ENCODE peak calls at places on chromosomes 4 and X, in six cellular contexts. Q is left lobe of liver, G is foreskin keratinocyte, C is GM23338, F is gastroesophageal sphincter, N is aorta. D is an unnamed sample.

GRCh38 chrX:151702741-151703352 is 7.6 kb downstream of the PRRG3 start:
- ATAC-seq in G (no peak), N (no peak), C (no peak), Q (no peak), F (no peak), D (no peak)

GRCh38 chrX:32592786-32593185 is 618.6 kb downstream of the DMD start:
- ATAC-seq in F (no peak), N (no peak), Q (no peak), C (no peak), G (no peak), D (no peak)

GRCh38 chr4:6343950-6344408 is 74.3 kb downstream of the WFS1 start:
- ATAC-seq in G (peak; percentile 90), N (no peak), F (no peak), Q (peak; percentile 57), C (peak; percentile 67), D (peak; percentile 85)

GRCh38 chr4:30916337-30917274 is 196.4 kb downstream of the PCDH7 start:
- ATAC-seq in C (no peak), F (no peak), G (no peak), N (no peak), Q (no peak), D (no peak)

GRCh38 chrX:9807355-9808182 is 21.3 kb downstream of the SHROOM2 start:
- ATAC-seq in C (peak; percentile 80), N (no peak), F (no peak), Q (peak; percentile 97), G (peak; percentile 78), D (no peak)

GRCh38 chr4:180770265-180770664 is 1472.9 kb upstream of the TENM3 start:
- ATAC-seq in N (no peak), F (no peak), Q (no peak), C (peak; percentile 56), G (no peak), D (no peak)

GRCh38 chrX:18654873-18655836 is 16.8 kb downstream of the RS1 start:
- ATAC-seq in F (no peak), N (no peak), G (no peak), Q (peak; percentile 37), C (no peak), D (no peak)

GRCh38 chr4:53477038-53477565 is 99.7 kb downstream of the FIP1L1 start:
- ATAC-seq in Q (no peak), N (no peak), C (peak; percentile 95), F (no peak), G (peak; percentile 64), D (no peak)

GRCh38 chrX:88284844-88285243 is 462.2 kb upstream of the CPXCR1 start:
- ATAC-seq in Q (peak; percentile 96), F (no peak), N (no peak), C (no peak), G (no peak), D (no peak)

GRCh38 chr4:139986621-139987510 is 167.1 kb downstream of the MAML3 start:
- ATAC-seq in G (no peak), Q (no peak), F (peak; percentile 62), C (no peak), N (no peak), D (no peak)

GRCh38 chrX:15497865-15498264 is 2.7 kb upstream of the BMX start:
- ATAC-seq in Q (peak; percentile 63), N (no peak), C (peak; percentile 22), G (peak; percentile 14), F (no peak), D (no peak)

GRCh38 chr4:119026662-119027444 is 108.8 kb upstream of the MYOZ2 start:
- ATAC-seq in N (peak; percentile 83), F (peak; percentile 70), G (no peak), Q (peak; percentile 42), C (peak; percentile 88), D (no peak)

GRCh38 chrX:110402091-110402854 is 43.6 kb downstream of the RTL9 start:
- ATAC-seq in G (peak; percentile 93), C (peak; percentile 51), Q (no peak), F (peak; percentile 87), N (peak; percentile 63), D (no peak)

D was measured in activated T-helper 17 cell treated with anti-CD3 and anti-CD28 coated beads, Interleukin-2, amount 50 U/mL, for 72 hours.